ENCODE peak calls at places on chromosomes 1 and 21, in six cellular contexts. F, U, Q, M, V and W are unnamed samples.

GRCh38 chr1:234871710-234872262 is 256.9 kb downstream of the TOMM20 start:
- DNase-seq in F (no peak), U (peak; percentile 35), Q (no peak), M (peak; percentile 86), V (no peak), W (no peak)

GRCh38 chr1:47611992-47612391 is 174.1 kb downstream of the FOXD2 start:
- DNase-seq in F (no peak), U (no peak), Q (no peak), M (no peak), V (no peak), W (no peak)

GRCh38 chr1:15081088-15081487 is 72.5 kb upstream of the TMEM51 start:
- DNase-seq in F (no peak), U (no peak), Q (no peak), M (no peak), V (no peak), W (no peak)

GRCh38 chr21:26570203-26570602 is 2.9 kb downstream of the CYYR1 start:
- DNase-seq in F (no peak), U (peak; percentile 6), Q (no peak), M (no peak), V (no peak), W (no peak)

GRCh38 chr1:229234870-229235472 is 35.9 kb upstream of the RAB4A start:
- DNase-seq in F (no peak), U (no peak), Q (no peak), M (no peak), V (no peak), W (no peak)

GRCh38 chr1:172146149-172146850 is 274.2 kb upstream of the C1orf105 start:
- DNase-seq in F (peak; percentile 78), U (no peak), Q (no peak), M (peak; percentile 46), V (no peak), W (no peak)

GRCh38 chr1:94970783-94971182 is 43.9 kb upstream of the CNN3 start:
- DNase-seq in F (no peak), U (peak; percentile 54), Q (peak; percentile 61), M (no peak), V (no peak), W (no peak)

GRCh38 chr21:17636711-17637110 is 24.0 kb upstream of the BTG3 start:
- DNase-seq in F (no peak), U (no peak), Q (no peak), M (no peak), V (no peak), W (no peak)

GRCh38 chr21:18529253-18529652 is 125.7 kb upstream of the TMPRSS15 start:
- DNase-seq in F (no peak), U (no peak), Q (no peak), M (peak; percentile 94), V (no peak), W (no peak)

GRCh38 chr1:97999320-97999719 is 78.5 kb upstream of the DPYD start:
- DNase-seq in F (peak; percentile 41), U (no peak), Q (peak; percentile 79), M (peak; percentile 98), V (no peak), W (no peak)

GRCh38 chr1:217457016-217457415 is 173.9 kb downstream of the GPATCH2 start:
- DNase-seq in F (no peak), U (no peak), Q (no peak), M (no peak), V (no peak), W (no peak)

GRCh38 chr1:12616709-12617373 is 1.2 kb downstream of the DHRS3 start:
- DNase-seq in F (peak; percentile 49), U (peak; percentile 59), Q (peak; percentile 49), M (no peak), V (no peak), W (no peak)

GRCh38 chr1:157852476-157852875 is 10.9 kb upstream of the CD5L start:
- DNase-seq in F (peak; percentile 90), U (no peak), Q (no peak), M (peak; percentile 78), V (no peak), W (no peak)

GRCh38 chr1:222167111-222167510 is 380.8 kb downstream of the HHIPL2 start:
- DNase-seq in F (peak; percentile 100), U (peak; percentile 46), Q (peak; percentile 68), M (peak; percentile 94), V (peak; percentile 35), W (peak; percentile 65)

GRCh38 chr1:209435654-209436566 is 147.6 kb upstream of the CAMK1G start:
- DNase-seq in F (peak; percentile 80), U (peak; percentile 86), Q (peak; percentile 88), M (peak; percentile 74), V (peak; percentile 69), W (peak; percentile 73)

GRCh38 chr1:100308777-100309176 is 42.8 kb downstream of the RTCA start:
- DNase-seq in F (peak; percentile 70), U (no peak), Q (no peak), M (peak; percentile 41), V (no peak), W (no peak)

GRCh38 chr1:154325583-154326545 is 539 bp downstream of the ATP8B2 start:
- DNase-seq in F (peak; percentile 35), U (peak; percentile 92), Q (peak; percentile 61), M (peak; percentile 88), V (peak; percentile 73), W (peak; percentile 46)

GRCh38 chr1:207027221-207027777 is 5.3 kb downstream of the C1orf116 start:
- DNase-seq in F (peak; percentile 99), U (no peak), Q (peak; percentile 78), M (peak; percentile 78), V (peak; percentile 86), W (no peak)

GRCh38 chr1:115337633-115338456 is at the start of gene NGF:
- DNase-seq in F (peak; percentile 31), U (peak; percentile 86), Q (peak; percentile 33), M (peak; percentile 80), V (no peak), W (no peak)

GRCh38 chr1:113390871-113391642 is 742 bp downstream of the MAGI3 start:
- DNase-seq in F (peak; percentile 61), U (peak; percentile 61), Q (peak; percentile 55), M (no peak), V (no peak), W (no peak)

GRCh38 chr21:42560517-42561179 is 47.0 kb downstream of the SLC37A1 start:
- DNase-seq in F (no peak), U (no peak), Q (no peak), M (no peak), V (no peak), W (no peak)

GRCh38 chr1:2825487-2826189 is 24.1 kb upstream of the TTC34 start:
- DNase-seq in F (no peak), U (no peak), Q (no peak), M (no peak), V (no peak), W (no peak)

DNA sequence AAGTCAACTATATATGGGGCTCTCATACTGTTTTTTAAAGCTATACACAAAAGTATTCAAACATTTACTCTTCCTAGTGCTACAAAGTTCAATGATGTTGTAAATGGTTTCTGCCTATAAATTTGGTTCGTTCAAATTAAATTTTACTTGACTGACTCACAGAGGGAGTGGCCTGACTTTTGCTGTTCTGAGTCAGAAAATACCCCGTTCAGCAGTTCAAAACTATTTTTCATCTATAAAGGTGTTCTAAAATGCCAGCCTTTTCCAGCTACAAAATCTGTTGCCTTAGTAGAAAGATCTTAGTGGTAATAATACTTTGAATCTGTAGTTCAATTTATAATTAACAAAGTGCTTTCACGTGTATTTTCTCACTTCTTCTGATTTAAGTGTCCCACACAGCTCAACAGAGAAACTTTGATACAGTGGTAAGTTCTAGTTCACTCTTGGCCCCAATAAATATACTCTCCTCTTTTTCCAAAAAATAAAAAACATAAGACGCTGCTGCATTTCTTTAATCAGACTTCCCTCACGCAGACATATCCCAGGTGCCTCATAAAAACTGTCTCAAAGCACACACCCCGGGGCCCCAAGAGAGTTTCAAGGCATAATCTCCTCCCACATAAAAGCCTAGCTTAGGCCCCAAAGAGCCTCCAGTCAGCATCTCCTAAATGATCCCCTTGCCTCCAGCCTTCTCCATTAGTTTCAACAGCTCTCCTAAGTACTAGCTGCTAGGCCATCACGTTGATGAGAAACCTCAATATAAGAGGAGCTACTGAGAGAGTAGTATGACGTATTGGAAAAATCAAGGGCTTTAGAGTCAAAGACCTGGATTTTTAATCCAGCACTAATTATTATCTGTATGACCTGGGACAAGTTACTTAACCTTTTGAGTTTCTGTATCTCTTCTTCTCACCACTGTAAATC is 3.2 kb downstream of the PTP4A2 start:
- DNase-seq in F (peak; percentile 69), U (peak; percentile 48), Q (peak; percentile 44), M (peak; percentile 67), V (no peak), W (peak; percentile 78)
- H3K4me3 ChIP-seq in F (peak overlapping the region; percentile 25), U (peak overlapping the region; percentile 25), Q (no peak overlapping the region), M (peak overlapping the region; percentile 67), V (peak overlapping the region; percentile 92), W (peak overlapping the region; percentile 98)

DNA sequence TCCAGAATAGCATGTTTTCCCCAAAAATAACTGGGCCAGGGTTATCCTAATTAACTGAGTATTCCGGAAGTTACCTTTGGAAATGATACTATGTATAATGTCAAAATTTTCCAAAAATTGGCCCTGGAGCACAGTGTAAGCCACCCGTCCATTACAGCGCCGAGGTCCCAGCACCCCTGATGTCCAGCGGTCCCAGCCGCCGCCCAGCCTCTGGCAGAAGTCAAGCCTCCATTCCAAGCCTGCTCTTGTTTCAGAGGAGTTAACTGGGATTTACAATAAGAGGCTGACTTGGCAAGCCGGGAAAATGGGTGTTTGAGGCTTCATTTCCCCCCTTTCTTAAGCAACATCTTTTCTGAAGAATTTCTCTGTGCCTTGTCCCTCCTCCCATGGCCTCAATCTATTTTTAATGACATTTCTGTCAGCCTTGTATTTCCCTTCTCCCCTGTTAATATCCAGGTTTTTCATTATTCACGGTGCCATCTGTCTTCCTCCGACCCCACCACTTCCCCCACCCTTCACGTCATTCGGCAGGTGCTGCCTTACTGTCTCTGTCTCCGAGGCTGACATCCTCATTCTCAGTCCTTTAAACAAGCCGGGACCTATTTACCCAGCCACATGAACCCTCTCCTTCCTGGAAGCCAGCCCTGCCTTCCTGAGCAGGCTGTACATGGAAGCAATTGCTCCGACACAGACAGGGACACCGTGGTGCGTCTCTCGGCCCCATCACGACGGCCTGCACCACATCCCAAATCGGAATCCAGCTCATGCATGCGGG is 490.8 kb downstream of the NPHP4 start:
- DNase-seq in F (no peak), U (no peak), Q (no peak), M (no peak), V (no peak), W (no peak)
- H3K4me2 ChIP-seq in F (no peak overlapping the region), U (no peak overlapping the region), Q (no peak overlapping the region), M (no peak overlapping the region), V (no peak overlapping the region), W (no peak overlapping the region)

DNA sequence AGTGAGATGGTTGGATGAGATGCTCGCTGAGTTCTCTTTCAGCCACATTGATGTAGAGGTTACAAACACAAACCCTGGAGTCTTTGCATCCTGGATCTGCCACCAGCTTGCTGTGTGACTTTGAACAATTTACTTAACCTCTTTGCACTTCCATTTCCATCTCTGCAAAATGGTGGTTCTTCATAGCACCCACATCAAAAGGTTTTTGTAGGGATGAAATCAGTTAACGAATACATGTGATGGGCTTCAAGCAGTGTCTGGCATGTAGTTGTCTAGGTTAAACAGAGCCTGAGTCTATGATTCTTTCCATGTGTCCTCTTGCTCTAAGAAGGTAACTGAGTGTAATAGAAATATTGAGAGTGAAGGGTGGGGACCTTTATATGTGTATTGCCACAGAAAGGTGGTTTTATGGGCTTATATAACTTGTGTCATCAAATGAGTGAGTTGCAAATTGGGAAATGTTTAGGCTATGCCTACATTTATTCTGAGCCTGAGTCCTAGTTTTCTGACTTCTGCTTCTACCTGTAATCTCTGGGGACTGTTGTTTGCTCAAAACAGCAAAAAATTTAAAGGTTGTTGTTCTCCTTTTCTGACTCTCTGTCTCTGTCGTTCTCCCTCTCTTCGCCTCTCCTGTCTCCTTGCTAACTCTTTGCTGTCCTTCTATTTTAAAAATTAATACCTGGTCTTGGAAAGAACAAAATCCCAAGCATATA is 27.3 kb upstream of the LRRN2 start:
- DNase-seq in F (no peak), U (no peak), Q (no peak), M (no peak), V (no peak), W (no peak)
- H3K27me3 ChIP-seq in F (no peaks in the 10 kb centered on the region), U (peaks cover 73% of the 10 kb centered on the region), Q (peaks cover 20% of the 10 kb centered on the region), M (peaks cover 40% of the 10 kb centered on the region), V (peaks cover 15% of the 10 kb centered on the region), W (no peaks in the 10 kb centered on the region)

GRCh38 chr21:33914188-33914587 is 1.4 kb downstream of the ATP5PO start:
- DNase-seq in F (peak; percentile 9), U (no peak), Q (no peak), M (peak; percentile 57), V (no peak), W (no peak)
- H3K4me3 ChIP-seq in F (peak overlapping the region; percentile 91), U (peak overlapping the region; percentile 90), Q (no peak overlapping the region), M (peak overlapping the region; percentile 85), V (peak overlapping the region; percentile 100), W (peak overlapping the region; percentile 95)